ENCODE peak calls at places on chromosomes 7 and 10, in nine cellular contexts. K is smooth muscle cell of the brain vasculature; W is mucosa of descending colon; D is GM10248; R is stimulated activated CD4-positive, alpha-beta T cell treated with anti-CD3 and anti-CD28 coated beads, Interleukin-1b, Interleukin-23, amount 100 ng/mL, for 1 hour; V is anterior cingulate cortex; Q is nephron progenitor cell; Z is effector memory CD8-positive, alpha-beta T cell; S is Peyer's patch. E is an unnamed sample.
A peak's percentile ranks its signal among the peaks of the same experiment; 100 is the strongest.

GRCh38 chr7:118352854-118353453 is 128.4 kb downstream of the ANKRD7 start:
- DNase-seq in V (no peak), R (no peak), Q (no peak), D (no peak), Z (no peak), K (peak; percentile 6), W (no peak), S (no peak), E (peak; percentile 78)

GRCh38 chr7:76300210-76300731 is 2.2 kb upstream of the HSPB1 start:
- DNase-seq in S (peak; percentile 54), R (no peak), Q (no peak), K (no peak), D (no peak), V (no peak), W (no peak), Z (no peak), E (no peak)

GRCh38 chr7:98230746-98231471 is 19.7 kb downstream of the BHLHA15 start:
- DNase-seq in R (no peak), V (no peak), K (no peak), Z (no peak), S (no peak), W (no peak), D (no peak), Q (no peak), E (no peak)

GRCh38 chr10:124588736-124589451 is 127.3 kb downstream of the LHPP start:
- DNase-seq in R (no peak), D (no peak), W (peak; percentile 73), V (peak; percentile 51), S (peak; percentile 68), Z (no peak), K (no peak), Q (peak; percentile 79), E (no peak)

GRCh38 chr7:143882020-143882610 is 19.9 kb downstream of the TCAF1 start:
- DNase-seq in D (peak; percentile 16), K (peak; percentile 35), W (peak; percentile 40), S (no peak), Q (peak; percentile 70), R (no peak), V (peak; percentile 79), Z (no peak), E (no peak)

GRCh38 chr7:112414855-112415490 is 35.3 kb upstream of the IFRD1 start:
- DNase-seq in V (no peak), S (no peak), Q (no peak), Z (no peak), R (no peak), K (no peak), D (peak; percentile 19), W (no peak), E (no peak)

GRCh38 chr10:123742751-123743440 is 76.7 kb downstream of the GPR26 start:
- DNase-seq in W (no peak), R (no peak), Q (no peak), D (no peak), V (no peak), S (no peak), Z (no peak), K (no peak), E (no peak)

GRCh38 chr7:21767300-21767900 is 178.3 kb downstream of the CDCA7L start:
- DNase-seq in S (no peak), R (no peak), Q (peak; percentile 50), W (no peak), Z (no peak), V (no peak), D (peak; percentile 33), K (peak; percentile 6), E (peak; percentile 8)

GRCh38 chr7:123916240-123916724 is 8.8 kb upstream of the SPAM1 start:
- DNase-seq in Q (no peak), R (no peak), Z (no peak), W (no peak), S (no peak), K (no peak), V (no peak), D (peak; percentile 14), E (no peak)

GRCh38 chr10:46091834-46092522 is 45.9 kb upstream of the MSMB start:
- DNase-seq in Z (no peak), R (no peak), W (no peak), V (no peak), D (no peak), S (no peak), Q (no peak), K (no peak), E (no peak)

GRCh38 chr7:84823530-84823929 is 363.3 kb downstream of the SEMA3D start:
- DNase-seq in V (no peak), D (no peak), R (no peak), S (no peak), K (no peak), W (no peak), Z (no peak), Q (no peak), E (no peak)

GRCh38 chr7:121401896-121402295 is 5.8 kb upstream of the FAM3C start:
- DNase-seq in V (no peak), S (no peak), Q (no peak), Z (no peak), R (no peak), K (no peak), W (no peak), D (no peak), E (no peak)

GRCh38 chr10:6274040-6274439 is 71.3 kb downstream of the PFKFB3 start:
- DNase-seq in W (no peak), S (no peak), R (no peak), Q (no peak), D (no peak), V (no peak), Z (no peak), K (no peak), E (no peak)

GRCh38 chr10:110279062-110279986 is 25.4 kb downstream of the SMNDC1 start:
- DNase-seq in S (no peak), D (peak; percentile 41), K (no peak), W (no peak), Z (peak; percentile 41), Q (peak; percentile 20), R (no peak), V (peak; percentile 68), E (no peak)

GRCh38 chr10:97713828-97714400 is 384 bp downstream of the MARVELD1 start:
- DNase-seq in D (peak; percentile 80), W (peak; percentile 85), K (no peak), R (peak; percentile 26), Z (peak; percentile 48), V (peak; percentile 80), Q (peak; percentile 67), S (peak; percentile 84), E (no peak)

GRCh38 chr10:118107040-118107439 is 60.3 kb upstream of the RAB11FIP2 start:
- DNase-seq in R (no peak), D (no peak), S (no peak), Q (no peak), W (no peak), V (no peak), Z (no peak), K (no peak), E (no peak)

GRCh38 chr7:148794476-148794875 is 89.6 kb downstream of the EZH2 start:
- DNase-seq in V (no peak), Q (no peak), Z (no peak), S (no peak), R (no peak), K (no peak), D (no peak), W (no peak), E (no peak)

GRCh38 chr10:80100116-80100515 is 21.7 kb downstream of the TMEM254 start:
- DNase-seq in W (no peak), S (no peak), K (no peak), Q (no peak), V (no peak), Z (no peak), R (no peak), D (no peak), E (no peak)

GRCh38 chr7:66296001-66296521 is 90.9 kb downstream of the TPST1 start:
- DNase-seq in K (no peak), V (no peak), Z (no peak), D (no peak), R (no peak), Q (no peak), S (no peak), W (no peak), E (peak; percentile 61)

GRCh38 chr7:124887247-124887646 is 42.4 kb downstream of the POT1 start:
- DNase-seq in Z (no peak), W (no peak), S (no peak), V (no peak), K (no peak), D (no peak), R (no peak), Q (no peak), E (no peak)

GRCh38 chr10:80871083-80871482 is 333.4 kb downstream of the SH2D4B start:
- DNase-seq in R (no peak), Z (no peak), W (no peak), V (no peak), Q (no peak), D (no peak), S (no peak), K (no peak), E (no peak)

GRCh38 chr7:20030915-20031362 is 186.2 kb downstream of the MACC1 start:
- DNase-seq in Q (no peak), S (no peak), W (no peak), D (no peak), V (no peak), R (no peak), Z (no peak), K (no peak), E (no peak)

GRCh38 chr7:29224726-29225125 is 30.2 kb downstream of the CHN2 start:
- DNase-seq in S (no peak), V (no peak), R (no peak), K (no peak), Q (no peak), Z (no peak), D (no peak), W (no peak), E (no peak)

GRCh38 chr10:23280420-23281043 is 64.1 kb downstream of the C10orf67 start:
- DNase-seq in D (no peak), W (no peak), V (no peak), R (no peak), S (no peak), Q (no peak), Z (no peak), K (no peak), E (no peak)

GRCh38 chr7:2501947-2502646 is 17.5 kb upstream of the LFNG start:
- DNase-seq in Q (no peak), D (no peak), S (no peak), W (no peak), R (no peak), K (no peak), V (no peak), Z (no peak), E (no peak)

GRCh38 chr7:107961399-107961798 is 41.6 kb downstream of the LAMB1 start:
- DNase-seq in K (no peak), W (no peak), R (no peak), Z (no peak), V (no peak), D (no peak), Q (no peak), S (no peak), E (no peak)

GRCh38 chr10:114714281-114714741 is 56.2 kb upstream of the ABLIM1 start:
- DNase-seq in R (no peak), D (no peak), Q (no peak), Z (no peak), W (no peak), V (no peak), K (peak; percentile 81), S (no peak), E (no peak)

GRCh38 chr7:52799817-52800216 is 235.6 kb upstream of the POM121L12 start:
- DNase-seq in Q (no peak), V (no peak), R (no peak), W (no peak), K (no peak), S (no peak), Z (no peak), D (no peak), E (no peak)

GRCh38 chr7:26061340-26062239 is 90.4 kb upstream of the NFE2L3 start:
- DNase-seq in K (no peak), S (peak; percentile 71), V (peak; percentile 51), D (peak; percentile 74), R (peak; percentile 56), Z (peak; percentile 69), Q (peak; percentile 80), W (peak; percentile 75), E (no peak)

GRCh38 chr7:22581099-22581498 is 81.1 kb upstream of the STEAP1B start:
- DNase-seq in K (no peak), S (no peak), V (no peak), R (no peak), D (no peak), Q (no peak), W (no peak), Z (no peak), E (no peak)

GRCh38 chr10:8174762-8175161 is 120.3 kb downstream of the GATA3 start:
- DNase-seq in V (no peak), S (no peak), K (no peak), R (no peak), Z (no peak), Q (peak; percentile 65), D (no peak), W (no peak), E (no peak)